ENCODE peak calls at places on chromosomes 4 and X, in eight cellular contexts. E is MCF 10A, V is fibroblast of mammary gland, Z is GM20000, H is AG09319, R is heart right ventricle, K is B cell, N is A549. Y is an unnamed sample.

GRCh38 chrX:40127052-40127451 is 29.3 kb upstream of the BCOR start:
- DNase-seq in H (no peak), N (no peak), K (no peak), E (no peak), R (no peak), V (no peak), Z (no peak), Y (no peak)

GRCh38 chrX:1449581-1450149 is 3.0 kb downstream of the ASMTL start:
- DNase-seq in K (no peak), R (no peak), Z (no peak), H (no peak), E (no peak), N (no peak), V (no peak), Y (no peak)

GRCh38 chrX:154367474-154368308 is 6.7 kb downstream of the FLNA start:
- DNase-seq in K (no peak), V (no peak), N (no peak), R (peak; percentile 24), Z (no peak), E (no peak), H (no peak), Y (no peak)

GRCh38 chrX:20445109-20445508 is 178.4 kb upstream of the RPS6KA3 start:
- DNase-seq in K (no peak), V (no peak), R (no peak), Z (no peak), H (no peak), N (no peak), E (no peak), Y (no peak)

GRCh38 chr4:125011646-125012045 is 299.1 kb upstream of the ANKRD50 start:
- DNase-seq in K (no peak), N (no peak), V (peak; percentile 22), Z (no peak), H (no peak), R (no peak), E (no peak), Y (no peak)

GRCh38 chrX:47366051-47366722 is 4.2 kb upstream of the ZNF157 start:
- DNase-seq in N (peak; percentile 78), R (peak; percentile 46), Z (peak; percentile 54), V (peak; percentile 73), K (peak; percentile 83), H (peak; percentile 16), E (no peak), Y (peak; percentile 30)

GRCh38 chr4:119041951-119042560 is 93.6 kb upstream of the MYOZ2 start:
- DNase-seq in V (peak; percentile 84), N (peak; percentile 56), Z (peak; percentile 71), H (no peak), K (peak; percentile 76), E (peak; percentile 86), R (no peak), Y (no peak)

GRCh38 chr4:88489100-88489761 is 32.3 kb downstream of the HERC5 start:
- DNase-seq in H (no peak), R (no peak), V (no peak), E (peak; percentile 3), N (no peak), Z (no peak), K (no peak), Y (no peak)

GRCh38 chr4:106717094-106717493 is 319.0 kb downstream of the DKK2 start:
- DNase-seq in R (no peak), E (no peak), N (no peak), V (no peak), H (no peak), K (no peak), Z (no peak), Y (no peak)

GRCh38 chr4:118969359-118969758 is 80.7 kb downstream of the SYNPO2 start:
- DNase-seq in K (no peak), N (peak; percentile 8), V (peak; percentile 79), H (peak; percentile 46), E (peak; percentile 71), Z (no peak), R (peak; percentile 21), Y (no peak)

GRCh38 chr4:134533068-134533467 is 331.5 kb upstream of the PABPC4L start:
- DNase-seq in H (no peak), K (no peak), Z (no peak), R (no peak), V (no peak), N (no peak), E (no peak), Y (no peak)

GRCh38 chr4:17494833-17495232 is 17.1 kb downstream of the QDPR start:
- DNase-seq in N (no peak), R (no peak), V (peak; percentile 29), K (no peak), H (no peak), E (no peak), Z (no peak), Y (no peak)

GRCh38 chrX:119145241-119145653 is 17.6 kb upstream of the KIAA1210 start:
- DNase-seq in N (peak; percentile 20), E (peak; percentile 43), H (no peak), Z (no peak), V (peak; percentile 37), R (no peak), K (no peak), Y (no peak)

GRCh38 chr4:46444318-46444717 is 54.4 kb upstream of the GABRA2 start:
- DNase-seq in R (no peak), H (no peak), K (no peak), N (no peak), E (peak; percentile 49), Z (no peak), V (peak; percentile 7), Y (no peak)

GRCh38 chr4:99234331-99235010 is 15.4 kb upstream of the ADH6 start:
- DNase-seq in E (no peak), K (no peak), R (no peak), H (no peak), Z (no peak), V (no peak), N (no peak), Y (no peak)

GRCh38 chr4:8280158-8280875 is 10.8 kb downstream of the HTRA3 start:
- DNase-seq in N (no peak), H (no peak), K (no peak), Z (no peak), E (no peak), R (no peak), V (no peak), Y (no peak)

GRCh38 chr4:78426972-78427371 is 124.6 kb upstream of the ANXA3 start:
- DNase-seq in E (no peak), K (no peak), R (no peak), Z (no peak), V (no peak), N (no peak), H (no peak), Y (no peak)

GRCh38 chr4:156946508-156947197 is 24.9 kb downstream of the PDGFC start:
- DNase-seq in K (no peak), N (peak; percentile 18), Z (no peak), E (peak; percentile 97), R (no peak), H (peak; percentile 61), V (peak; percentile 100), Y (no peak)

GRCh38 chr4:84967292-84967651 is 782 bp upstream of the WDFY3 start:
- DNase-seq in V (peak; percentile 66), K (peak; percentile 2), E (peak; percentile 29), R (no peak), N (no peak), Z (no peak), H (no peak), Y (no peak)

GRCh38 chrX:79630033-79631009 is 263.2 kb upstream of the ITM2A start:
- DNase-seq in Z (no peak), H (no peak), R (no peak), E (no peak), N (no peak), K (no peak), V (no peak), Y (no peak)

GRCh38 chrX:45202171-45202570 is 1.5 kb upstream of the DIPK2B start:
- DNase-seq in E (no peak), K (no peak), H (no peak), Z (no peak), R (no peak), V (no peak), N (no peak), Y (no peak)
- TF ChIP-seq CTCF in E (no peak), K (no peak), H (no peak), Z (no peak), R (no peak), V (no peak), N (no peak), Y (no peak)

DNA sequence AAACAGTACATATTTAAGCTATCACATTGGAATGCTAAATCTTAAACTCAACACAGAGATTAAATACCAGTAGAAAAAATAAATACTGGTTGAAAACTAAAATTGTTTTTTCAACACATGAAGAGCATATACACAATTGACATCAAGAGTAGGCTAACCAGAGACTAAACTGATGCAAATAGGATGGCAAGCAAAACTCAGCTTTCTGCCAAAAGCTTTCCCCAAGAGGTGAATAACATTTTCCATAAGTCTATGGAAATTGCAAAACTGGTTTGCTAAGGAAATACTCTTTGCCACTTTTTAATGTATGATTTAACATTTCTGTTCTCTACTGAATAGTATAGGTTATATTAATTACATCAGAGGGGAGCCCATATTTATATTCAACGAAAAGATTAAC is 23.8 kb downstream of the IQCM start:
- DNase-seq in N (no peak), R (no peak), K (no peak), H (no peak), V (no peak), Z (no peak), E (no peak), Y (no peak)
- TF ChIP-seq CTCF in N (no peak), R (no peak), K (no peak), H (no peak), V (no peak), Z (no peak), E (no peak), Y (no peak)

DNA sequence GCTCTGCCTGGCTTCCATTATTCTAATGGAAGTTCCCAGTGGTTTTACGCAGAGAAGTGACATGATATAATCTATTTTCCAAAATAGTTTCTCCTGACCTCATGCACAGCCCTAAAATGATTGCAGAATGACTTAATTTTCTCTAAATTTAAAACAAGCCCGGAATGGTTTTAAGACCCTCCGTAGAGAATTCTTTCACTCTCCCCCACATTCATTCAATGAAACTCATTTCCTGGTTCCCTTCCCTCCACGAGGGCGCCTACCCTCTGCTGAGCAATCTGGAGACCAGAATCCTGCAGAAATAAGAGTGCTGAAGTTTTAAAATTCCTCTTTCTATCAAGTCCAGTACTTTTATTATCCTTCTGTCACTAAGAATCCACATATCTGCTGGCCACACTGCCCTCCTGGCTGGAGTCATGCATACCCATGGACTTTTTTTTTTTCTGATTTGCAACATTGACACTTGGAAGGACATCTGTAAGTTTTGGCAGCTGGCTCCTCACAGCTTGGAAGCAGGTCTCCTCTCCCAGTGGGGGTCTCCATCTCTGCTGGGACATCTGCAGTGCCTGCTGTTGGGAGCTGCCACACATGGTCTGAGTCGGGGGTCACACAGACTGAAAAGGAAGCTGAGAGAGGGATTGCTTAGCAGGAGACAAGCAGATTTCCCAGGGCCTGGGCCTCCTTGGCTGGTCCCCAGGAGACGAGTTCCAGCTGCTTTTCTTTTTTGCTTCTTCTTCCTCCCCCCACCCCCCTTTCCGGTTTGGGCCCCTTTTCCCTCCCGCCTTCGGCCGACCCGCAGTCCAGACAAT is 86.1 kb downstream of the SOWAHB start:
- DNase-seq in N (no peak), H (no peak), V (peak; percentile 49), K (no peak), R (peak; percentile 41), Z (no peak), E (no peak), Y (no peak)
- TF ChIP-seq CTCF in N (no peak), H (no peak), V (peak; percentile 1), K (no peak), R (no peak), Z (no peak), E (no peak), Y (no peak)

DNA sequence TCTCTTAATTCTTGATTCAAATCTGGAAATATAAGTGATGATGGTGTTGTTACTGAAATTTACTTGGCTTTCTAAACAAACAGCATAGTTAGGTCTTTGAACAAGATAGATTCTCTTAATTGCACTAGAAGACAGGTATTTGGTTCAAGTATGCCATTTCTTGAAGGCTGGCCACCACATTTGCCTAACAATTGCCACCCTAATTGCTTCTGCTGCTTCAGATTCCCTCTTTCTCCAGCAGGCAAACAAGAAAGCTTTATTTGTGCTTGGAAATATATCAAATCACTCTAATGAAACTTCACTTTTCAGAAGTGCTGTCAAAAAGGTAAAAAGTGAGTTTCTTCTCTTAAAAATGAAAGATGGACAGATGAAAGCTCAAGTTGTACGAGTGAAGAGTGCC is 418.6 kb downstream of the INPP4B start:
- DNase-seq in R (no peak), H (no peak), K (no peak), N (no peak), V (no peak), Z (no peak), E (no peak), Y (no peak)
- TF ChIP-seq CTCF in R (no peak), H (no peak), K (no peak), N (no peak), V (no peak), Z (no peak), E (no peak), Y (no peak)

Y was measured in mesothelial cell of epicardium.